ENCODE peak calls at places on chromosomes 11 and 22, in five cellular contexts. B is A549, X is GM23338, I is K562, D is HepG2. O is an unnamed sample.

GRCh38 chr11:27976262-27976661 is 131.7 kb downstream of the KIF18A start:
- DNase-seq in I (no peak), X (no peak), B (no peak), D (no peak), O (no peak)

GRCh38 chr22:43393845-43394474 is 17.9 kb upstream of the MPPED1 start:
- DNase-seq in D (no peak), X (no peak), B (no peak), I (no peak), O (no peak)

GRCh38 chr22:40247976-40248375 is 70.3 kb downstream of the TNRC6B start:
- DNase-seq in D (no peak), I (no peak), X (no peak), B (no peak), O (no peak)

GRCh38 chr11:36009469-36009868 is 65.6 kb downstream of the LDLRAD3 start:
- DNase-seq in D (no peak), B (no peak), I (no peak), X (no peak), O (no peak)

GRCh38 chr11:608751-609354 is 6.9 kb downstream of the IRF7 start:
- DNase-seq in B (no peak), I (no peak), X (no peak), D (no peak), O (no peak)

GRCh38 chr11:86636275-86636674 is 36.1 kb downstream of the ME3 start:
- DNase-seq in B (peak), X (no peak), D (no peak), I (no peak), O (no peak)

GRCh38 chr11:119222308-119222707 is 16.2 kb downstream of the CBL start:
- DNase-seq in B (no peak), I (no peak), D (no peak), X (no peak), O (no peak)

GRCh38 chr11:35632301-35632700 is 14.0 kb downstream of the FJX1 start:
- DNase-seq in D (no peak), I (no peak), X (no peak), B (peak), O (no peak)

GRCh38 chr11:17839973-17840611 is 105.5 kb downstream of the KCNC1 start:
- DNase-seq in B (no peak), I (no peak), X (no peak), D (no peak), O (no peak)

GRCh38 chr11:116517077-116517476 is 255.7 kb downstream of the BUD13 start:
- DNase-seq in D (no peak), I (no peak), B (no peak), X (no peak), O (no peak)

GRCh38 chr11:117045196-117045595 is 53.0 kb downstream of the SIK3 start:
- DNase-seq in B (no peak), D (no peak), X (peak), I (peak), O (no peak)

GRCh38 chr11:33208150-33208549 is 46.9 kb upstream of the CSTF3 start:
- DNase-seq in B (no peak), D (no peak), X (no peak), I (peak), O (no peak)

GRCh38 chr22:19105456-19105855 is 16.8 kb downstream of the DGCR2 start:
- DNase-seq in B (no peak), D (no peak), I (no peak), X (no peak), O (no peak)

GRCh38 chr11:272195-272930 is 5.8 kb upstream of the NLRP6 start:
- DNase-seq in X (no peak), B (no peak), I (no peak), D (no peak), O (no peak)

GRCh38 chr11:85918910-85919794 is 64.0 kb downstream of the CCDC83 start:
- DNase-seq in B (no peak), D (peak), I (no peak), X (no peak), O (no peak)

GRCh38 chr22:48380016-48380665 is 1447.5 kb downstream of the BRD1 start:
- DNase-seq in D (no peak), I (no peak), X (no peak), B (no peak), O (no peak)

GRCh38 chr22:19974233-19974861 is 32.7 kb upstream of the TXNRD2 start:
- DNase-seq in I (peak), X (peak), D (peak), B (peak), O (no peak)

GRCh38 chr11:78226684-78227680 is 38.3 kb downstream of the USP35 start:
- DNase-seq in I (no peak), X (no peak), D (no peak), B (no peak), O (peak)

GRCh38 chr11:47233989-47234668 is 14.5 kb downstream of the ACP2 start:
- DNase-seq in B (peak), D (peak), X (peak), I (peak), O (no peak)

GRCh38 chr22:38214248-38215056 is 12.7 kb downstream of the MAFF start:
- DNase-seq in D (no peak), X (peak), I (peak), B (no peak), O (no peak)

GRCh38 chr11:28169816-28170215 is 61.6 kb downstream of the METTL15 start:
- DNase-seq in I (peak), D (no peak), B (no peak), X (no peak), O (no peak)

GRCh38 chr11:131073167-131073566 is 156.9 kb upstream of the SNX19 start:
- DNase-seq in X (no peak), I (no peak), D (no peak), B (no peak), O (no peak)

GRCh38 chr11:101582242-101583052 is 1.4 kb downstream of the TRPC6 start:
- DNase-seq in I (no peak), D (no peak), X (peak), B (peak), O (no peak)

GRCh38 chr11:109972181-109972715 is 120.9 kb upstream of the ZC3H12C start:
- DNase-seq in D (no peak), B (no peak), I (no peak), X (no peak), O (peak)

GRCh38 chr22:36727110-36727509 is 23.6 kb upstream of the CACNG2 start:
- DNase-seq in B (no peak), D (no peak), I (no peak), X (no peak), O (no peak)

DNA sequence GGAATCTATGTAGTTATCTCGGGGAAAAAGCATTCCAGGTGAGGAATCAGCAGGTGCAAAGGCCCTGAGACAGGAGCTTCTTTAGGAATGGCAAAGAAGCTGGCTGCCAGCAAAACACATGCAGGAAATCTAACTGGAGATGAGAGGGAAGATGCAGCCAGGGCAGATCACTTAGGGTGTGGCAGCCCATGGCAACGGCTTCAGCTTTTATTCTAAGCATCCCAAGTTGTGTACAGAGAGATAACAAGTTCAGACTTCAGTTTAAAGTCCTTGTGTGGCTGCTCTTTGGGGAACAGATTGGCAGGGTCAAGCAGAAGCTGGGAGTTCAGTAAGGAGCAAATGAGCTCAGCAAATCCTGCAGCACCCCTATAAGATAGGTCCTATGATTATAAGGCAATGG is 467.0 kb downstream of the SOX6 start:
- DNase-seq in B (no peak), X (no peak), D (no peak), I (peak), O (no peak)
- TF ChIP-seq JUNB in B (no peak), X (no peak), D (no peak), I (no peak), O (no peak)

DNA sequence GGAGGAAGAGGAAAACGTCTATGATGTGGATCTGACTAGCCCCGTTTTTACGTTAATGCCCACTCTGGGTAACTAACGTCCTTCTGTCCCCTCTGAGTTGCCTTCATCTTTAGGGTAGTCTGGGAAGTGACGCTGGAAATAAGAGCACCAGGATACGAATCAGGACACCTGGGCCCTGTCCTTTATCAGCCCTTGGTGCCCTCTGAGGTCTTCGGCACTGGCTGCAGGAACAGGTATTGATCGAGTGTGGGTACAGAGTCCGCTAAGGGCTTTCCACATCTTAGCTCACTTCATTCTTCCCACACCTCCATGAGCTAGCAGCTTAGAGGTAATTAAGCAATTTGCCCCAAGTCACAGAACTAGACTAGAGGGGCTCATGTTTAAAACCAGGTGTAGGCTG is 223.8 kb downstream of the DBX1 start:
- DNase-seq in B (no peak), D (no peak), X (no peak), I (no peak), O (no peak)
- TF ChIP-seq JUNB in B (no peak), D (no peak), X (no peak), I (no peak), O (no peak)

GRCh38 chr11:132349806-132350733 is 979.7 kb downstream of the NTM start:
- DNase-seq in X (no peak), D (no peak), B (no peak), I (no peak), O (no peak)

GRCh38 chr11:132357811-132358572 is 987.6 kb downstream of the NTM start:
- DNase-seq in D (no peak), I (no peak), B (no peak), X (no peak), O (peak)

GRCh38 chr11:132352497-132352896 is 982.1 kb downstream of the NTM start:
- DNase-seq in D (no peak), I (no peak), X (no peak), B (no peak), O (no peak)

GRCh38 chr11:132351050-132351449 is 980.6 kb downstream of the NTM start:
- DNase-seq in B (no peak), X (no peak), D (no peak), I (no peak), O (no peak)

GRCh38 chr11:132353255-132353654 is 982.8 kb downstream of the NTM start:
- DNase-seq in D (no peak), X (no peak), I (no peak), B (no peak), O (no peak)
- TF ChIP-seq JUNB in D (no peak), X (no peak), I (no peak), B (no peak), O (no peak)

GRCh38 chr11:70646272-70647049 is 248.1 kb downstream of the CTTN start:
- DNase-seq in D (no peak), X (no peak), I (no peak), B (no peak), O (no peak)

GRCh38 chr11:70647188-70648166 is 249.1 kb downstream of the CTTN start:
- DNase-seq in B (no peak), X (peak), D (no peak), I (no peak), O (no peak)

GRCh38 chr11:70645537-70645936 is 247.2 kb downstream of the CTTN start:
- DNase-seq in B (no peak), D (no peak), I (no peak), X (no peak), O (no peak)

GRCh38 chr11:70651036-70651435 is 252.7 kb downstream of the CTTN start:
- DNase-seq in I (no peak), X (no peak), B (no peak), D (no peak), O (no peak)

GRCh38 chr11:70650075-70650909 is 252.0 kb downstream of the CTTN start:
- DNase-seq in I (peak), D (peak), X (peak), B (peak), O (no peak)
- TF ChIP-seq JUNB in I (no peak), D (peak), X (no peak), B (no peak), O (no peak)

GRCh38 chr11:44833869-44834452 is 107.2 kb downstream of the TSPAN18 start:
- DNase-seq in I (no peak), D (no peak), X (peak), B (no peak), O (no peak)
- TF ChIP-seq JUNB in I (no peak), D (no peak), X (no peak), B (no peak), O (no peak)

O was measured in GM12878.